ENCODE peak calls at places on chromosomes 7 and 10, in nine cellular contexts. O, X, V, I, Z, K, N, Y and S are unnamed samples.

GRCh38 chr10:117348236-117348635 is 27.0 kb downstream of the PDZD8 start:
- DNase-seq in K (no peak), Z (no peak), V (no peak), Y (no peak), I (no peak), X (no peak), N (no peak), O (no peak), S (no peak)

GRCh38 chr7:118111347-118111746 is 72.6 kb upstream of the LSM8 start:
- DNase-seq in X (no peak), K (no peak), N (no peak), I (no peak), Y (no peak), V (no peak), O (no peak), Z (no peak), S (no peak)

GRCh38 chr7:28688651-28689050 is 269.5 kb downstream of the TRIL start:
- DNase-seq in K (no peak), V (peak; percentile 50), Z (no peak), O (peak; percentile 63), Y (peak; percentile 64), N (no peak), I (no peak), X (no peak), S (no peak)

GRCh38 chr7:45033931-45034290 is 33.9 kb downstream of the CCM2 start:
- DNase-seq in K (no peak), N (no peak), X (no peak), I (no peak), Y (no peak), V (no peak), O (peak; percentile 6), Z (no peak), S (no peak)

GRCh38 chr10:115065731-115066130 is 27.4 kb upstream of the ATRNL1 start:
- DNase-seq in K (no peak), N (no peak), X (no peak), Y (no peak), Z (no peak), O (no peak), I (no peak), V (no peak), S (no peak)

GRCh38 chr10:21048086-21048485 is 151.0 kb upstream of the NEBL start:
- DNase-seq in Y (no peak), K (no peak), O (peak; percentile 39), X (no peak), V (no peak), Z (no peak), I (no peak), N (no peak), S (no peak)

GRCh38 chr10:98967601-98968000 is 268.1 kb downstream of the HPSE2 start:
- DNase-seq in Z (no peak), X (no peak), N (no peak), Y (no peak), K (no peak), V (no peak), I (no peak), O (peak; percentile 31), S (no peak)

GRCh38 chr7:127035203-127035849 is 217.4 kb downstream of the GRM8 start:
- DNase-seq in Y (no peak), O (no peak), N (no peak), X (no peak), V (no peak), I (no peak), K (no peak), Z (no peak), S (no peak)

GRCh38 chr10:22825841-22826240 is 102.0 kb upstream of the ARMC3 start:
- DNase-seq in O (no peak), V (no peak), K (no peak), Y (peak; percentile 61), X (peak; percentile 26), I (no peak), N (no peak), Z (no peak), S (no peak)

GRCh38 chr7:106448992-106449859 is 164.4 kb upstream of the NAMPT start:
- DNase-seq in K (no peak), X (no peak), N (no peak), V (no peak), I (no peak), Y (no peak), Z (no peak), O (no peak), S (no peak)

GRCh38 chr10:77531441-77532001 is 106.1 kb downstream of the KCNMA1 start:
- DNase-seq in I (no peak), O (peak; percentile 89), X (no peak), Y (peak; percentile 89), K (no peak), Z (no peak), V (peak; percentile 93), N (no peak), S (no peak)

GRCh38 chr7:98211221-98211675 is at the start of gene BHLHA15:
- DNase-seq in X (no peak), N (no peak), I (peak; percentile 26), O (no peak), Y (no peak), K (no peak), V (peak; percentile 16), Z (peak; percentile 88), S (no peak)

GRCh38 chr7:37009282-37009681 is 285.0 kb upstream of the AOAH start:
- DNase-seq in O (no peak), K (no peak), X (no peak), Z (no peak), V (no peak), I (no peak), Y (no peak), N (no peak), S (no peak)

GRCh38 chr10:104351919-104352318 is 1.7 kb upstream of the CFAP58 start:
- DNase-seq in O (peak; percentile 1), K (no peak), I (no peak), N (no peak), X (no peak), Z (peak; percentile 59), V (no peak), Y (no peak), S (no peak)

GRCh38 chr10:70461397-70462348 is 16.9 kb upstream of the PALD1 start:
- DNase-seq in I (no peak), N (no peak), Y (peak; percentile 41), X (peak; percentile 54), Z (peak; percentile 58), O (peak; percentile 63), V (peak; percentile 60), K (peak; percentile 67), S (peak; percentile 73)

GRCh38 chr10:99850041-99850766 is 67.8 kb downstream of the ABCC2 start:
- DNase-seq in Z (no peak), O (no peak), N (peak; percentile 80), K (no peak), Y (no peak), X (no peak), I (no peak), V (no peak), S (no peak)

GRCh38 chr10:27893320-27894014 is 105.4 kb downstream of the ODAD2 start:
- DNase-seq in K (no peak), V (peak; percentile 20), Y (peak; percentile 49), I (no peak), X (no peak), N (no peak), Z (no peak), O (no peak), S (no peak)

GRCh38 chr7:16668049-16668858 is 22.3 kb downstream of the BZW2 start:
- DNase-seq in X (peak; percentile 51), N (no peak), O (peak; percentile 100), K (no peak), Y (peak; percentile 91), I (no peak), Z (no peak), V (peak; percentile 99), S (peak; percentile 99)

GRCh38 chr7:123862775-123863174 is 17.8 kb downstream of the HYAL4 start:
- DNase-seq in Y (no peak), V (no peak), I (no peak), X (no peak), Z (no peak), K (no peak), N (no peak), O (no peak), S (no peak)

GRCh38 chr10:44386546-44387052 is 1.7 kb upstream of the CXCL12 start:
- DNase-seq in K (peak; percentile 28), Y (peak; percentile 22), O (peak; percentile 68), Z (peak; percentile 57), V (peak; percentile 74), I (no peak), N (no peak), X (peak; percentile 72), S (peak; percentile 86)

GRCh38 chr7:30973791-30974604 is 10.2 kb downstream of the GHRHR start:
- DNase-seq in O (no peak), N (no peak), K (no peak), I (no peak), V (no peak), Y (no peak), X (no peak), Z (no peak), S (no peak)

GRCh38 chr10:104120061-104120460 is 1.9 kb upstream of the SFR1 start:
- DNase-seq in V (no peak), Z (no peak), O (peak; percentile 43), K (no peak), X (no peak), N (no peak), Y (peak; percentile 29), I (no peak), S (no peak)

GRCh38 chr7:118280319-118281012 is 56.0 kb downstream of the ANKRD7 start:
- DNase-seq in Y (no peak), O (no peak), I (no peak), Z (no peak), K (no peak), V (no peak), X (no peak), N (no peak), S (no peak)

GRCh38 chr10:81600185-81600584 is 274.8 kb upstream of the NRG3 start:
- DNase-seq in K (no peak), I (no peak), N (no peak), V (peak; percentile 21), Z (no peak), Y (peak; percentile 77), X (no peak), O (peak; percentile 85), S (peak; percentile 16)

GRCh38 chr10:12483996-12484944 is 134.9 kb downstream of the CAMK1D start:
- DNase-seq in O (no peak), K (no peak), I (no peak), V (no peak), Z (no peak), Y (no peak), N (no peak), X (no peak), S (no peak)

GRCh38 chr10:50275650-50276235 is 24.4 kb upstream of the ASAH2 start:
- DNase-seq in N (no peak), Y (no peak), O (peak; percentile 47), Z (peak; percentile 39), V (peak; percentile 26), X (peak; percentile 20), I (no peak), K (peak; percentile 53), S (peak; percentile 24)

GRCh38 chr7:116577320-116577871 is 52.6 kb downstream of the CAV1 start:
- DNase-seq in K (no peak), Y (no peak), I (no peak), O (no peak), N (no peak), V (no peak), X (no peak), Z (no peak), S (peak; percentile 24)

GRCh38 chr7:26454180-26454579 is 162.5 kb downstream of the SNX10 start:
- DNase-seq in K (no peak), V (peak; percentile 4), N (no peak), X (no peak), I (no peak), O (peak; percentile 18), Y (no peak), Z (no peak), S (peak; percentile 15)

GRCh38 chr10:52950578-52950977 is 178.0 kb upstream of the MBL2 start:
- DNase-seq in I (no peak), Y (no peak), O (no peak), X (no peak), Z (no peak), N (no peak), V (no peak), K (no peak), S (no peak)

GRCh38 chr10:124641282-124642075 is 102.7 kb downstream of the FAM53B start:
- DNase-seq in K (no peak), N (no peak), X (peak; percentile 64), Y (no peak), V (peak; percentile 36), O (peak; percentile 58), Z (no peak), I (no peak), S (no peak)

GRCh38 chr7:83550100-83550499 is 98.8 kb downstream of the SEMA3E start:
- DNase-seq in Z (no peak), V (peak; percentile 82), K (no peak), N (no peak), O (peak; percentile 62), X (no peak), I (no peak), Y (peak; percentile 51), S (no peak)